ENCODE peak calls at places on chromosome 6, in five cellular contexts. N is left ventricle myocardium inferior, M is body of pancreas, T is uterus, Q is pancreas. O is an unnamed sample. For H3K27me3, the result is how much of the 10 kb centered on the place peaks cover.

GRCh38 chr6:136158971-136159370 is 91.1 kb downstream of the MTFR2 start:
- DNase-seq in N (no peak), M (no peak), T (no peak), Q (no peak), O (no peak)

GRCh38 chr6:443621-444175 is 52.1 kb downstream of the IRF4 start:
- DNase-seq in N (no peak), M (no peak), T (no peak), Q (no peak), O (no peak)

GRCh38 chr6:52994031-52994788 is 874 bp downstream of the GSTA4 start:
- DNase-seq in N (peak), M (peak), T (peak), Q (no peak), O (no peak)

GRCh38 chr6:72042088-72042487 is 155.7 kb downstream of the RIMS1 start:
- DNase-seq in N (no peak), M (no peak), T (no peak), Q (no peak), O (no peak)

GRCh38 chr6:170584954-170585498 is 589 bp upstream of the PDCD2 start:
- DNase-seq in N (no peak), M (peak), T (no peak), Q (no peak), O (no peak)

GRCh38 chr6:25743868-25744267 is 10.7 kb upstream of the SLC17A4 start:
- DNase-seq in N (no peak), M (no peak), T (no peak), Q (no peak), O (no peak)

GRCh38 chr6:43297644-43298564 is at the start of gene SLC22A7:
- DNase-seq in N (peak), M (peak), T (no peak), Q (peak), O (no peak)

GRCh38 chr6:1310628-1311399 is 1.1 kb upstream of the FOXQ1 start:
- DNase-seq in N (no peak), M (peak), T (no peak), Q (peak), O (no peak)

GRCh38 chr6:40719671-40720374 is 132.7 kb upstream of the LRFN2 start:
- DNase-seq in N (no peak), M (no peak), T (no peak), Q (no peak), O (no peak)

GRCh38 chr6:104855507-104855906 is 4.2 kb downstream of the HACE1 start:
- DNase-seq in N (no peak), M (no peak), T (no peak), Q (no peak), O (no peak)

GRCh38 chr6:27174958-27175357 is 72.5 kb upstream of the PRSS16 start:
- DNase-seq in N (no peak), M (no peak), T (no peak), Q (no peak), O (no peak)

GRCh38 chr6:27177454-27178000 is 70.0 kb upstream of the PRSS16 start:
- DNase-seq in N (peak), M (peak), T (peak), Q (peak), O (peak)

GRCh38 chr6:27178001-27178730 is 69.3 kb upstream of the PRSS16 start:
- DNase-seq in N (peak), M (peak), T (peak), Q (peak), O (no peak)

GRCh38 chr6:27178860-27179259 is 68.6 kb upstream of the PRSS16 start:
- DNase-seq in N (no peak), M (no peak), T (no peak), Q (no peak), O (no peak)

DNA sequence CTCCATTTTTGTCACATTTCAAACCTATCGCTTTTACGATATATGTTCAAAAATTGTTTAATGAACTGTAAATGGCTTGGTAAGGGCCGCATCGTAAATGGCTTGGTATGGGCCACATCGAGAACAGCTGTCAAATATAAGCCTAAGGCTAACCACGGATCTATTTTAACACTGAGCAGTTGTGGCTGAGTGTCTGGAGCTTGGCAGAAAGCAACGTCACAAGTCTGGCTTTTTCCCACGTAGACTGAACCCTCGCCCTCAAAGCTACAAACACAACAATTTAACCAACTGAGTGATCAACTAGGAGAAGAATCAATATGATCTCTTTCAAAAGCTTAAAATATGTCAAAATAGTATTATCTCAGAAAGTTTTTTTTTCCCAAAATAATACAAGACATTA is 71.4 kb upstream of the PRSS16 start:
- DNase-seq in N (no peak), M (no peak), T (no peak), Q (no peak), O (no peak)
- H3K4me3 ChIP-seq in N (peak), M (no peak), T (no peak), Q (no peak), O (no peak)

DNA sequence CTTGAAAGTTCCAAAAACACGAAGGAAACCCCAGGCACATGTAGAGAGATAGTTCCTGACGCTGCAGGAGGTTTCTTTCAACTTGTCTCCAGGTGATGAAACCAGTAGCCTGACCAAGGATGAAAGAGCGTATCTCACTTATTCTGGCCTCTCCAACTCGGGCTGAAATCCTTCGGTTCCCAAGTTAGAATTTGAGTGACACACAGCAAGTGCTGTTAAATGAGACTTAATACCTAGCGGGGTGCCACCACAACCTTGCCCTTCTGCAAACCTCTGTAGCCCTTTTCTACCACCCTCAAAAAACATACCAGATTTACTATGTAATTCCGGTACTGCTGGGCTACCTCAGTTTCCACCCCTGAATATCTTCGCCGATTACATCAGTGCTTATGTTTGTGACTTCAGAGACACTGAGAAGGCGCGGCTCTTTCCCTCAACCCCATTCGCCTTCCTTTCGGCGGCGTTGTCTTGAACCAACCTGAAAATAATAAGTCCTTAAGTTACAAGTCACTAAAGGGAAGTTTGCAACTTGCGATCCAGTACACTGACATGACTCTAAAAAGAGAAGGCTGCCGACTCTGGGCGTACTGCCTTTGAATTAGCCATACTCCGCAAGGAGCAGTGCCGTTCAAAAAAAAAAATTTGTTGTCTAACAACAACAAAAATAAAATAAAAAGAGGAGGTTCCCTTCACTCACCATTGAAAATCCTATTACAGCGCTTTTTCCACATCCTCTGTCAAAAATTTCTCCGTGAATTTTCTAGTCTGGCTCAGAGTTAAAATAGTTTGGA is 194.9 kb upstream of the ZNF184 start:
- DNase-seq in N (no peak), M (no peak), T (no peak), Q (no peak), O (no peak)
- H3K27me3 ChIP-seq in N (half or more), M (under half), T (half or more), Q (under half), O (under half)

GRCh38 chr6:146875927-146876270 is 277.1 kb downstream of the ADGB start:
- DNase-seq in N (no peak), M (no peak), T (no peak), Q (no peak), O (no peak)
- H3K27ac ChIP-seq in N (no peak), M (no peak), T (no peak), Q (no peak), O (no peak)

GRCh38 chr6:99514089-99514488 is 1.1 kb downstream of the USP45 start:
- DNase-seq in N (no peak), M (no peak), T (no peak), Q (no peak), O (no peak)
- H3K4me3 ChIP-seq in N (peak), M (no peak), T (no peak), Q (no peak), O (peak)

GRCh38 chr6:32844839-32845372 is 1.1 kb upstream of the PSMB8 start:
- DNase-seq in N (no peak), M (no peak), T (no peak), Q (no peak), O (no peak)
- H3K27me3 ChIP-seq in N (under half), M (under half), T (under half), Q (under half), O (under half)

DNA sequence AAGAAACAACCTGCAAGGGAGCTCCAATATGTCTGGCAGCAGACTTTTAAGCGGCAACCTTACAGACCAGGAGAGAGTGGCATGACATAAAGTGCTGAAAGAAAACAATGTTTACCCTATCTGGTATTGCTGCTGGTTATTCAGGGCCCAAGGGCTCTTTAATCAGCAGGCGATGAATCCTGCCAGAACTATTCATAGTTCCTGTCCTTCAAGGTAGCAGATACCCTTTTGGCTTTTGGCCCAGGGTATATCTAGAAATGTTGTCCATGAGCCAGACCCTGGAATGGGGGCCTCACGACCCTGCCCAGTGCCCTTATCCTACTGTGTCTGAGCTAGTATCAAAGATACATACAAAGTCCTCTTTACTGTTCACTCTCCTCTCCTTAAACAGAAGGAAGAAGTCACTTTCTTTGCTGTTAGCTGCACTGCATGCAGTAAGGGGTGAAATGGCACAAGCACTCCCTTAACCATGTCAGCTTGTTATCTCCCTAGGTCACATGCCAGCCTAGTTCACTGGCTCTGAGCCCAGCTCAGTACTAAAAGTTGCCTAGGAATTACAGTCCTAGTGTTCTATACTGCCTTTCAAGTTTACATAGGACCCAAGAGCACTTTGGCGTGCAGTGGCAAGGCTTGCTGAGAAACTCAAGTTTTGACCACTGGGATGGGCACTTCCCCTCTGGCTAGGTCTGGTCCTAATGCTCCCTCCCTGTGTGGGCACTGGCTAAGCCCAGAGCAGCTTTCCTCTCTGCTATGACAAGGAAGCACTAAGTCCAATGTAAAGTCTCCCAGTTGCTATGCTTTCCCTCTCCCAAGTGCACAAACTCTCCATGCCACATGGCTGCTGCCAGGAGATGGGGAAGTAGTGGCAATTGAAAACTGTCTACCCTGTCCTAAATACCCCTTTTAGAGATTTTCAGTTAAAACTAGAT is 122.0 kb downstream of the HTR1B start:
- DNase-seq in N (peak), M (peak), T (no peak), Q (peak), O (no peak)
- H3K27ac ChIP-seq in N (peak), M (no peak), T (no peak), Q (no peak), O (no peak)

DNA sequence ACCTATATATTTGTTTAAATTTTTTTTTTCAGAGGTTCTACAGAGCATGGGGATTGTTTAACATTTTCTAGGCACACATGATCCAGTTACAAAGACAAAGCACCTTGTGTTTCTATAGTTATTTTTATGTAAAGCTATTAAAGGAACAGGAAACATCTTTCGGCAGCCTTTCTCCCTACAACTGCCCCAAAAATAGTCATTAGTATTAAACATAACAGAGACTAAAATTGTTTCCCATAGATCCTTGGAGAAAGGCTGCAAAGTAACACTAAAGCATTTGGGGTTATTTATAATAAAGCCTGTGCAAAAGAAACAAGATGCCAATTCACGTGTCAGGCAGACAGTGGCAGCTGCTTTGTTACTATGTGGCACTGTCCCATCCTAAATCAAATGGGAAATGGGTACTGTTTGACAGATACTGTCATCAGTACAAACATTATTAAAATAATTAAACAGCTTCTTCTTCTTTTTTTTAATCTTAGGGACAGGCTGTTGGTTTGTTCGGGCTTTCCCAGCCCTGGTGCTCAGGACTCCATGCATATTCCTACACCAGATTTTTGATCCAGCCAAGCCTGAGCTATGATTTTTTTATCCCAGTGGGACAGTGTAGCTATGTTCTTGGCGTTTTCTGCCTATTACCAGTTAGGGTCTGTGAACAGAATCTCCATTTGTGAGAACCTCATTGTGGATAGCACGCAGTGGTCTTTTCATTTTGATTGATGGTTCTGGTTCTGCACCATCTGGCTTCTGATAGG is 460.5 kb upstream of the SOX4 start:
- DNase-seq in N (no peak), M (no peak), T (no peak), Q (no peak), O (no peak)
- H3K4me3 ChIP-seq in N (peak), M (no peak), T (no peak), Q (no peak), O (peak)